ENCODE peak calls at places on chromosomes 12 and 14, in seven cellular contexts. S is WTC11; F is EH; P is T-helper 9 cell; Y is activated T-cell treated with anti-CD3 and anti-CD28 coated beads, Interleukin-2, amount 50 U/mL, for 72 hours; C is CD8-positive, alpha-beta T cell; L is fibroblast of pulmonary artery. R is an unnamed sample.

GRCh38 chr14:92475451-92476187 is 38.0 kb upstream of the RIN3 start:
- DNase-seq in S (no peak), F (peak; percentile 29), P (no peak), Y (no peak), C (no peak), L (peak; percentile 95), R (no peak)

GRCh38 chr14:88129306-88130056 is 124.5 kb downstream of the GPR65 start:
- DNase-seq in S (no peak), F (peak; percentile 91), P (no peak), Y (peak; percentile 6), C (no peak), L (peak; percentile 93), R (no peak)

GRCh38 chr12:25771062-25771461 is 187.4 kb upstream of the RASSF8 start:
- DNase-seq in S (no peak), F (peak; percentile 52), P (no peak), Y (no peak), C (no peak), L (no peak), R (peak; percentile 40)

GRCh38 chr14:32059702-32060101 is 17.4 kb upstream of the ARHGAP5 start:
- DNase-seq in S (no peak), F (no peak), P (no peak), Y (no peak), C (no peak), L (no peak), R (no peak)

GRCh38 chr12:111412007-111412829 is 6.5 kb downstream of the SH2B3 start:
- DNase-seq in S (peak; percentile 63), F (no peak), P (no peak), Y (no peak), C (no peak), L (no peak), R (no peak)

GRCh38 chr12:101927042-101927441 is 49.7 kb downstream of the DRAM1 start:
- DNase-seq in S (no peak), F (peak; percentile 44), P (no peak), Y (no peak), C (no peak), L (peak; percentile 72), R (no peak)

GRCh38 chr14:74500417-74501134 is 7.0 kb downstream of the ISCA2 start:
- DNase-seq in S (peak; percentile 58), F (no peak), P (no peak), Y (no peak), C (no peak), L (no peak), R (no peak)

GRCh38 chr12:20492251-20492728 is 124.0 kb downstream of the PDE3A start:
- DNase-seq in S (no peak), F (peak; percentile 87), P (no peak), Y (peak; percentile 18), C (no peak), L (peak; percentile 63), R (peak; percentile 9)

GRCh38 chr12:109445224-109445623 is 31.9 kb downstream of the KCTD10 start:
- DNase-seq in S (no peak), F (peak; percentile 91), P (no peak), Y (no peak), C (no peak), L (peak; percentile 39), R (no peak)

GRCh38 chr12:8860165-8860961 is 37.9 kb downstream of the A2ML1 start:
- DNase-seq in S (peak; percentile 64), F (peak; percentile 58), P (peak; percentile 18), Y (peak; percentile 15), C (peak; percentile 17), L (peak; percentile 67), R (peak; percentile 24)

GRCh38 chr12:52598966-52599365 is 2.3 kb downstream of the KRT72 start:
- DNase-seq in S (no peak), F (no peak), P (no peak), Y (no peak), C (no peak), L (no peak), R (no peak)

GRCh38 chr12:102811125-102811737 is 105.8 kb downstream of the PAH start:
- DNase-seq in S (peak; percentile 71), F (peak; percentile 22), P (no peak), Y (peak; percentile 9), C (no peak), L (peak; percentile 3), R (no peak)

GRCh38 chr14:49853158-49853477 is 530 bp upstream of the NEMF start:
- DNase-seq in S (no peak), F (no peak), P (no peak), Y (no peak), C (no peak), L (no peak), R (no peak)

GRCh38 chr14:52360831-52361230 is 46.7 kb downstream of the PTGER2 start:
- DNase-seq in S (no peak), F (no peak), P (no peak), Y (no peak), C (no peak), L (peak; percentile 18), R (no peak)

GRCh38 chr12:80838708-80839107 is 99.0 kb downstream of the LIN7A start:
- DNase-seq in S (no peak), F (peak; percentile 29), P (no peak), Y (no peak), C (no peak), L (no peak), R (no peak)